ENCODE peak calls at places on chromosomes 11 and 22, in nine cellular contexts. One of them, this sample, is unnamed.

GRCh38 chr11:70070736-70071135 is 7.4 kb upstream of the ANO1 start:
- DNase-seq in Karpas-422: no peak
- DNase-seq in thoracic aorta: no peak
- DNase-seq in effector memory CD4-positive, alpha-beta T cell: no peak
- DNase-seq in IMR-90: no peak
- DNase-seq in kidney tubule cell: no peak
- DNase-seq in NCI-H187 treated with DMSO at 0.1 percent for 48 hours: no peak
- DNase-seq in cardiac muscle cell: no peak
- DNase-seq in cardiac septum: no peak
- DNase-seq in this sample: no peak

GRCh38 chr22:44775862-44776261 is 23.5 kb downstream of the ARHGAP8 start:
- DNase-seq in Karpas-422: no peak
- DNase-seq in thoracic aorta: no peak
- DNase-seq in effector memory CD4-positive, alpha-beta T cell: no peak
- DNase-seq in IMR-90: no peak
- DNase-seq in kidney tubule cell: peak
- DNase-seq in NCI-H187 treated with DMSO at 0.1 percent for 48 hours: no peak
- DNase-seq in cardiac muscle cell: no peak
- DNase-seq in cardiac septum: no peak
- DNase-seq in this sample: no peak

GRCh38 chr22:17938484-17938924 is 85.9 kb downstream of the MICAL3 start:
- DNase-seq in Karpas-422: no peak
- DNase-seq in thoracic aorta: no peak
- DNase-seq in effector memory CD4-positive, alpha-beta T cell: no peak
- DNase-seq in IMR-90: peak
- DNase-seq in kidney tubule cell: no peak
- DNase-seq in NCI-H187 treated with DMSO at 0.1 percent for 48 hours: no peak
- DNase-seq in cardiac muscle cell: peak
- DNase-seq in cardiac septum: peak
- DNase-seq in this sample: no peak

GRCh38 chr11:111265421-111265820 is 19.9 kb downstream of the POU2AF2 start:
- DNase-seq in Karpas-422: no peak
- DNase-seq in thoracic aorta: no peak
- DNase-seq in effector memory CD4-positive, alpha-beta T cell: no peak
- DNase-seq in IMR-90: no peak
- DNase-seq in kidney tubule cell: no peak
- DNase-seq in NCI-H187 treated with DMSO at 0.1 percent for 48 hours: no peak
- DNase-seq in cardiac muscle cell: no peak
- DNase-seq in cardiac septum: no peak
- DNase-seq in this sample: no peak

GRCh38 chr11:74702383-74703007 is 28.7 kb downstream of the CHRDL2 start:
- DNase-seq in Karpas-422: peak
- DNase-seq in thoracic aorta: no peak
- DNase-seq in effector memory CD4-positive, alpha-beta T cell: peak
- DNase-seq in IMR-90: peak
- DNase-seq in kidney tubule cell: peak
- DNase-seq in NCI-H187 treated with DMSO at 0.1 percent for 48 hours: no peak
- DNase-seq in cardiac muscle cell: peak
- DNase-seq in cardiac septum: no peak
- DNase-seq in this sample: no peak

GRCh38 chr11:117022526-117022925 is 75.7 kb downstream of the SIK3 start:
- DNase-seq in Karpas-422: no peak
- DNase-seq in thoracic aorta: no peak
- DNase-seq in effector memory CD4-positive, alpha-beta T cell: no peak
- DNase-seq in IMR-90: no peak
- DNase-seq in kidney tubule cell: no peak
- DNase-seq in NCI-H187 treated with DMSO at 0.1 percent for 48 hours: no peak
- DNase-seq in cardiac muscle cell: no peak
- DNase-seq in cardiac septum: no peak
- DNase-seq in this sample: no peak

GRCh38 chr22:37427711-37428635 is 694 bp upstream of the ELFN2 start:
- DNase-seq in Karpas-422: no peak
- DNase-seq in thoracic aorta: no peak
- DNase-seq in effector memory CD4-positive, alpha-beta T cell: no peak
- DNase-seq in IMR-90: no peak
- DNase-seq in kidney tubule cell: peak
- DNase-seq in NCI-H187 treated with DMSO at 0.1 percent for 48 hours: no peak
- DNase-seq in cardiac muscle cell: no peak
- DNase-seq in cardiac septum: no peak
- DNase-seq in this sample: no peak

GRCh38 chr11:71977743-71978418 is 20.8 kb upstream of the IL18BP start:
- DNase-seq in Karpas-422: peak
- DNase-seq in thoracic aorta: no peak
- DNase-seq in effector memory CD4-positive, alpha-beta T cell: peak
- DNase-seq in IMR-90: peak
- DNase-seq in kidney tubule cell: peak
- DNase-seq in NCI-H187 treated with DMSO at 0.1 percent for 48 hours: no peak
- DNase-seq in cardiac muscle cell: peak
- DNase-seq in cardiac septum: no peak
- DNase-seq in this sample: no peak

GRCh38 chr22:16917144-16918003 is 90.6 kb downstream of the GAB4 start:
- DNase-seq in Karpas-422: peak
- DNase-seq in thoracic aorta: no peak
- DNase-seq in effector memory CD4-positive, alpha-beta T cell: peak
- DNase-seq in IMR-90: peak
- DNase-seq in kidney tubule cell: peak
- DNase-seq in NCI-H187 treated with DMSO at 0.1 percent for 48 hours: no peak
- DNase-seq in cardiac muscle cell: peak
- DNase-seq in cardiac septum: no peak
- DNase-seq in this sample: no peak

GRCh38 chr22:23204541-23205157 is 24.3 kb downstream of the BCR start:
- DNase-seq in Karpas-422: no peak
- DNase-seq in thoracic aorta: no peak
- DNase-seq in effector memory CD4-positive, alpha-beta T cell: no peak
- DNase-seq in IMR-90: no peak
- DNase-seq in kidney tubule cell: peak
- DNase-seq in NCI-H187 treated with DMSO at 0.1 percent for 48 hours: no peak
- DNase-seq in cardiac muscle cell: no peak
- DNase-seq in cardiac septum: peak
- DNase-seq in this sample: no peak

GRCh38 chr11:69587454-69588081 is 53.4 kb upstream of the CCND1 start:
- DNase-seq in Karpas-422: peak
- DNase-seq in thoracic aorta: no peak
- DNase-seq in effector memory CD4-positive, alpha-beta T cell: no peak
- DNase-seq in IMR-90: peak
- DNase-seq in kidney tubule cell: peak
- DNase-seq in NCI-H187 treated with DMSO at 0.1 percent for 48 hours: no peak
- DNase-seq in cardiac muscle cell: no peak
- DNase-seq in cardiac septum: peak
- DNase-seq in this sample: no peak

GRCh38 chr22:46591890-46592289 is 28.3 kb upstream of the GRAMD4 start:
- DNase-seq in Karpas-422: no peak
- DNase-seq in thoracic aorta: no peak
- DNase-seq in effector memory CD4-positive, alpha-beta T cell: no peak
- DNase-seq in IMR-90: no peak
- DNase-seq in kidney tubule cell: no peak
- DNase-seq in NCI-H187 treated with DMSO at 0.1 percent for 48 hours: no peak
- DNase-seq in cardiac muscle cell: no peak
- DNase-seq in cardiac septum: no peak
- DNase-seq in this sample: no peak

GRCh38 chr11:66834943-66835342 is 8.3 kb upstream of the RCE1 start:
- DNase-seq in Karpas-422: no peak
- DNase-seq in thoracic aorta: no peak
- DNase-seq in effector memory CD4-positive, alpha-beta T cell: no peak
- DNase-seq in IMR-90: no peak
- DNase-seq in kidney tubule cell: no peak
- DNase-seq in NCI-H187 treated with DMSO at 0.1 percent for 48 hours: no peak
- DNase-seq in cardiac muscle cell: no peak
- DNase-seq in cardiac septum: no peak
- DNase-seq in this sample: no peak

GRCh38 chr11:130451261-130452019 is 3.0 kb downstream of the ADAMTS15 start:
- DNase-seq in Karpas-422: no peak
- DNase-seq in thoracic aorta: no peak
- DNase-seq in effector memory CD4-positive, alpha-beta T cell: no peak
- DNase-seq in IMR-90: peak
- DNase-seq in kidney tubule cell: peak
- DNase-seq in NCI-H187 treated with DMSO at 0.1 percent for 48 hours: no peak
- DNase-seq in cardiac muscle cell: no peak
- DNase-seq in cardiac septum: no peak
- DNase-seq in this sample: no peak

GRCh38 chr11:68050371-68050841 is 11.6 kb downstream of the TCIRG1 start:
- DNase-seq in Karpas-422: no peak
- DNase-seq in thoracic aorta: no peak
- DNase-seq in effector memory CD4-positive, alpha-beta T cell: no peak
- DNase-seq in IMR-90: no peak
- DNase-seq in kidney tubule cell: no peak
- DNase-seq in NCI-H187 treated with DMSO at 0.1 percent for 48 hours: no peak
- DNase-seq in cardiac muscle cell: no peak
- DNase-seq in cardiac septum: no peak
- DNase-seq in this sample: no peak

GRCh38 chr11:84628871-84629625 is 998.1 kb downstream of the DLG2 start:
- DNase-seq in Karpas-422: no peak
- DNase-seq in thoracic aorta: no peak
- DNase-seq in effector memory CD4-positive, alpha-beta T cell: no peak
- DNase-seq in IMR-90: no peak
- DNase-seq in kidney tubule cell: no peak
- DNase-seq in NCI-H187 treated with DMSO at 0.1 percent for 48 hours: no peak
- DNase-seq in cardiac muscle cell: peak
- DNase-seq in cardiac septum: no peak
- DNase-seq in this sample: no peak

GRCh38 chr22:20762233-20762796 is 11.6 kb upstream of the SERPIND1 start:
- DNase-seq in Karpas-422: no peak
- DNase-seq in thoracic aorta: no peak
- DNase-seq in effector memory CD4-positive, alpha-beta T cell: no peak
- DNase-seq in IMR-90: no peak
- DNase-seq in kidney tubule cell: no peak
- DNase-seq in NCI-H187 treated with DMSO at 0.1 percent for 48 hours: no peak
- DNase-seq in cardiac muscle cell: no peak
- DNase-seq in cardiac septum: no peak
- DNase-seq in this sample: no peak

GRCh38 chr11:71426413-71426812 is 21.8 kb downstream of the DHCR7 start:
- DNase-seq in Karpas-422: no peak
- DNase-seq in thoracic aorta: no peak
- DNase-seq in effector memory CD4-positive, alpha-beta T cell: no peak
- DNase-seq in IMR-90: no peak
- DNase-seq in kidney tubule cell: no peak
- DNase-seq in NCI-H187 treated with DMSO at 0.1 percent for 48 hours: no peak
- DNase-seq in cardiac muscle cell: no peak
- DNase-seq in cardiac septum: no peak
- DNase-seq in this sample: no peak

GRCh38 chr11:96211433-96211832 is 131.6 kb downstream of the MAML2 start:
- DNase-seq in Karpas-422: no peak
- DNase-seq in thoracic aorta: no peak
- DNase-seq in effector memory CD4-positive, alpha-beta T cell: no peak
- DNase-seq in IMR-90: no peak
- DNase-seq in kidney tubule cell: no peak
- DNase-seq in NCI-H187 treated with DMSO at 0.1 percent for 48 hours: no peak
- DNase-seq in cardiac muscle cell: no peak
- DNase-seq in cardiac septum: no peak
- DNase-seq in this sample: no peak

GRCh38 chr11:120629407-120629806 is 117.9 kb downstream of the GRIK4 start:
- DNase-seq in Karpas-422: no peak
- DNase-seq in thoracic aorta: no peak
- DNase-seq in effector memory CD4-positive, alpha-beta T cell: no peak
- DNase-seq in IMR-90: no peak
- DNase-seq in kidney tubule cell: no peak
- DNase-seq in NCI-H187 treated with DMSO at 0.1 percent for 48 hours: no peak
- DNase-seq in cardiac muscle cell: no peak
- DNase-seq in cardiac septum: no peak
- DNase-seq in this sample: no peak

GRCh38 chr11:86176165-86176884 is 68.2 kb upstream of the EED start:
- DNase-seq in Karpas-422: peak
- DNase-seq in thoracic aorta: no peak
- DNase-seq in effector memory CD4-positive, alpha-beta T cell: no peak
- DNase-seq in IMR-90: peak
- DNase-seq in kidney tubule cell: no peak
- DNase-seq in NCI-H187 treated with DMSO at 0.1 percent for 48 hours: no peak
- DNase-seq in cardiac muscle cell: no peak
- DNase-seq in cardiac septum: no peak
- DNase-seq in this sample: no peak

GRCh38 chr11:113377606-113378005 is 10.0 kb upstream of the ANKK1 start:
- DNase-seq in Karpas-422: no peak
- DNase-seq in thoracic aorta: no peak
- DNase-seq in effector memory CD4-positive, alpha-beta T cell: no peak
- DNase-seq in IMR-90: peak
- DNase-seq in kidney tubule cell: no peak
- DNase-seq in NCI-H187 treated with DMSO at 0.1 percent for 48 hours: no peak
- DNase-seq in cardiac muscle cell: no peak
- DNase-seq in cardiac septum: no peak
- DNase-seq in this sample: no peak

GRCh38 chr22:43878079-43878795 is 13.6 kb downstream of the PNPLA5 start:
- DNase-seq in Karpas-422: no peak
- DNase-seq in thoracic aorta: no peak
- DNase-seq in effector memory CD4-positive, alpha-beta T cell: no peak
- DNase-seq in IMR-90: peak
- DNase-seq in kidney tubule cell: no peak
- DNase-seq in NCI-H187 treated with DMSO at 0.1 percent for 48 hours: no peak
- DNase-seq in cardiac muscle cell: no peak
- DNase-seq in cardiac septum: no peak
- DNase-seq in this sample: no peak